ENCODE peak calls at places on chromosomes 16 and 17, in five cellular contexts. P is tibial nerve, A is heart left ventricle, Y is right atrium auricular region, W is ovary. M is an unnamed sample. For H3K27me3 and H3K4me1, the result is how much of the 10 kb centered on the place peaks cover.

GRCh38 chr16:85515830-85516397 is 97.2 kb upstream of the GSE1 start:
- DNase-seq in P (no peak), A (no peak), Y (no peak), W (no peak), M (peak)

GRCh38 chr17:59427425-59427921 is 96.0 kb downstream of the YPEL2 start:
- DNase-seq in P (no peak), A (peak), Y (no peak), W (no peak), M (peak)

GRCh38 chr17:17351901-17352781 is 49.0 kb downstream of the NT5M start:
- DNase-seq in P (no peak), A (peak), Y (peak), W (no peak), M (no peak)

GRCh38 chr16:56609463-56609921 is 1.1 kb downstream of the MT2A start:
- DNase-seq in P (peak), A (peak), Y (peak), W (peak), M (peak)

GRCh38 chr16:80489173-80489572 is 51.6 kb upstream of the DYNLRB2 start:
- DNase-seq in P (no peak), A (no peak), Y (no peak), W (no peak), M (no peak)

GRCh38 chr17:42895185-42895555 is 5.4 kb upstream of the G6PC1 start:
- DNase-seq in P (no peak), A (no peak), Y (peak), W (peak), M (peak)

GRCh38 chr16:14111713-14112538 is 40.8 kb downstream of the MRTFB start:
- DNase-seq in P (peak), A (peak), Y (peak), W (peak), M (no peak)

GRCh38 chr17:6639014-6639650 is 1.4 kb downstream of the KIAA0753 start:
- DNase-seq in P (no peak), A (no peak), Y (no peak), W (no peak), M (no peak)

GRCh38 chr16:5016967-5017677 is 16.6 kb downstream of the NAGPA start:
- DNase-seq in P (no peak), A (no peak), Y (no peak), W (no peak), M (no peak)
- H3K27me3 ChIP-seq in P (under half), A (under half), Y (under half), W (under half), M (under half)

GRCh38 chr17:76725580-76726230 is 701 bp downstream of the JMJD6 start:
- DNase-seq in P (peak), A (peak), Y (peak), W (peak), M (peak)
- H3K4me1 ChIP-seq in P (under half), A (half or more), Y (half or more), W (under half), M (under half)

GRCh38 chr17:79102214-79102613 is 27.6 kb downstream of the ENGASE start:
- DNase-seq in P (no peak), A (no peak), Y (no peak), W (no peak), M (no peak)
- H3K27me3 ChIP-seq in P (under half), A (half or more), Y (under half), W (under half), M (under half)

GRCh38 chr16:75254359-75254837 is 3.0 kb upstream of the BCAR1 start:
- DNase-seq in P (no peak), A (no peak), Y (no peak), W (no peak), M (peak)
- H3K4me1 ChIP-seq in P (half or more), A (half or more), Y (half or more), W (under half), M (half or more)

GRCh38 chr17:75173526-75173925 is 9.2 kb downstream of the SUMO2 start:
- DNase-seq in P (no peak), A (no peak), Y (no peak), W (no peak), M (no peak)
- H3K27me3 ChIP-seq in P (under half), A (under half), Y (under half), W (under half), M (under half)

GRCh38 chr17:55279788-55280579 is 15.2 kb downstream of the HLF start:
- DNase-seq in P (no peak), A (no peak), Y (no peak), W (no peak), M (no peak)

GRCh38 chr17:55279203-55279602 is 14.4 kb downstream of the HLF start:
- DNase-seq in P (no peak), A (no peak), Y (no peak), W (no peak), M (no peak)

GRCh38 chr17:55281592-55282378 is 17.0 kb downstream of the HLF start:
- DNase-seq in P (no peak), A (no peak), Y (no peak), W (no peak), M (no peak)

GRCh38 chr17:55275894-55276804 is 11.4 kb downstream of the HLF start:
- DNase-seq in P (no peak), A (no peak), Y (no peak), W (no peak), M (no peak)

GRCh38 chr17:55278173-55278748 is 13.5 kb downstream of the HLF start:
- DNase-seq in P (no peak), A (no peak), Y (no peak), W (no peak), M (no peak)
- H3K4me1 ChIP-seq in P (under half), A (half or more), Y (half or more), W (under half), M (under half)

M was measured in lung.